ENCODE peak calls at places on chromosomes 3 and 15, in six cellular contexts. One of them, this sample, is unnamed.
A peak's percentile ranks its signal among the peaks of the same experiment; 100 is the strongest.

GRCh38 chr3:58722526-58722925 is 56.0 kb upstream of the FAM3D start:
- DNase-seq in progenitor cell of endocrine pancreas: no peak
- DNase-seq in hepatocyte: peak; percentile 35
- DNase-seq in left lung: no peak
- DNase-seq in vagina: no peak
- DNase-seq in AG10803: no peak
- DNase-seq in this sample: no peak

GRCh38 chr3:98587654-98588532 is 5.5 kb downstream of the CPOX start:
- DNase-seq in progenitor cell of endocrine pancreas: no peak
- DNase-seq in hepatocyte: no peak
- DNase-seq in left lung: no peak
- DNase-seq in vagina: no peak
- DNase-seq in AG10803: peak; percentile 42
- DNase-seq in this sample: no peak

GRCh38 chr15:40104865-40105516 is 3.7 kb downstream of the BMF start:
- DNase-seq in progenitor cell of endocrine pancreas: peak; percentile 84
- DNase-seq in hepatocyte: peak; percentile 95
- DNase-seq in left lung: peak; percentile 88
- DNase-seq in vagina: no peak
- DNase-seq in AG10803: peak; percentile 73
- DNase-seq in this sample: peak; percentile 97

GRCh38 chr15:64209680-64210334 is 47.0 kb upstream of the PPIB start:
- DNase-seq in progenitor cell of endocrine pancreas: no peak
- DNase-seq in hepatocyte: peak; percentile 28
- DNase-seq in left lung: no peak
- DNase-seq in vagina: no peak
- DNase-seq in AG10803: peak; percentile 39
- DNase-seq in this sample: no peak

GRCh38 chr3:106711650-106712049 is 665.6 kb upstream of the CCDC54 start:
- DNase-seq in progenitor cell of endocrine pancreas: no peak
- DNase-seq in hepatocyte: no peak
- DNase-seq in left lung: no peak
- DNase-seq in vagina: no peak
- DNase-seq in AG10803: peak; percentile 67
- DNase-seq in this sample: no peak

GRCh38 chr15:46808834-46809233 is 908.5 kb upstream of the SEMA6D start:
- DNase-seq in progenitor cell of endocrine pancreas: no peak
- DNase-seq in hepatocyte: no peak
- DNase-seq in left lung: no peak
- DNase-seq in vagina: no peak
- DNase-seq in AG10803: no peak
- DNase-seq in this sample: no peak

GRCh38 chr3:51997935-51998596 is 2.4 kb upstream of the RPL29 start:
- DNase-seq in progenitor cell of endocrine pancreas: no peak
- DNase-seq in hepatocyte: peak; percentile 63
- DNase-seq in left lung: no peak
- DNase-seq in vagina: no peak
- DNase-seq in AG10803: no peak
- DNase-seq in this sample: no peak

GRCh38 chr15:66649235-66649984 is 52.6 kb upstream of the SMAD6 start:
- DNase-seq in progenitor cell of endocrine pancreas: no peak
- DNase-seq in hepatocyte: no peak
- DNase-seq in left lung: no peak
- DNase-seq in vagina: no peak
- DNase-seq in AG10803: no peak
- DNase-seq in this sample: no peak

GRCh38 chr3:16094644-16095272 is 79.7 kb upstream of the GALNT15 start:
- DNase-seq in progenitor cell of endocrine pancreas: no peak
- DNase-seq in hepatocyte: no peak
- DNase-seq in left lung: no peak
- DNase-seq in vagina: no peak
- DNase-seq in AG10803: no peak
- DNase-seq in this sample: no peak

GRCh38 chr15:67766963-67767362 is 58.3 kb upstream of the SKOR1 start:
- DNase-seq in progenitor cell of endocrine pancreas: no peak
- DNase-seq in hepatocyte: no peak
- DNase-seq in left lung: no peak
- DNase-seq in vagina: no peak
- DNase-seq in AG10803: no peak
- DNase-seq in this sample: no peak

GRCh38 chr15:48493084-48493762 is 152.3 kb downstream of the FBN1 start:
- DNase-seq in progenitor cell of endocrine pancreas: no peak
- DNase-seq in hepatocyte: no peak
- DNase-seq in left lung: no peak
- DNase-seq in vagina: no peak
- DNase-seq in AG10803: peak; percentile 98
- DNase-seq in this sample: no peak

GRCh38 chr3:64921666-64922065 is 233.9 kb upstream of the ADAMTS9 start:
- DNase-seq in progenitor cell of endocrine pancreas: no peak
- DNase-seq in hepatocyte: no peak
- DNase-seq in left lung: no peak
- DNase-seq in vagina: no peak
- DNase-seq in AG10803: peak; percentile 3
- DNase-seq in this sample: no peak

GRCh38 chr3:12993623-12994356 is 79.4 kb downstream of the IQSEC1 start:
- DNase-seq in progenitor cell of endocrine pancreas: peak; percentile 38
- DNase-seq in hepatocyte: peak; percentile 66
- DNase-seq in left lung: no peak
- DNase-seq in vagina: no peak
- DNase-seq in AG10803: no peak
- DNase-seq in this sample: no peak

GRCh38 chr3:185318136-185318535 is 44.8 kb upstream of the MAP3K13 start:
- DNase-seq in progenitor cell of endocrine pancreas: no peak
- DNase-seq in hepatocyte: no peak
- DNase-seq in left lung: no peak
- DNase-seq in vagina: no peak
- DNase-seq in AG10803: peak; percentile 24
- DNase-seq in this sample: no peak

GRCh38 chr3:196868297-196868661 is 559 bp downstream of the SENP5 start:
- DNase-seq in progenitor cell of endocrine pancreas: peak; percentile 24
- DNase-seq in hepatocyte: peak; percentile 63
- DNase-seq in left lung: peak; percentile 36
- DNase-seq in vagina: no peak
- DNase-seq in AG10803: peak; percentile 9
- DNase-seq in this sample: no peak

GRCh38 chr3:43273429-43273828 is 12.9 kb upstream of the SNRK start:
- DNase-seq in progenitor cell of endocrine pancreas: no peak
- DNase-seq in hepatocyte: no peak
- DNase-seq in left lung: no peak
- DNase-seq in vagina: no peak
- DNase-seq in AG10803: no peak
- DNase-seq in this sample: no peak

GRCh38 chr3:187291001-187291511 is 481 bp downstream of the MASP1 start:
- DNase-seq in progenitor cell of endocrine pancreas: no peak
- DNase-seq in hepatocyte: peak; percentile 47
- DNase-seq in left lung: no peak
- DNase-seq in vagina: no peak
- DNase-seq in AG10803: peak; percentile 85
- DNase-seq in this sample: no peak
- TF ChIP-seq CTCF in progenitor cell of endocrine pancreas: no peak
- TF ChIP-seq CTCF in hepatocyte: no peak
- TF ChIP-seq CTCF in left lung: no peak
- TF ChIP-seq CTCF in vagina: no peak
- TF ChIP-seq CTCF in AG10803: no peak
- TF ChIP-seq CTCF in this sample: no peak

GRCh38 chr15:74809242-74809641 is 3.4 kb upstream of the LMAN1L start:
- DNase-seq in progenitor cell of endocrine pancreas: no peak
- DNase-seq in hepatocyte: no peak
- DNase-seq in left lung: no peak
- DNase-seq in vagina: no peak
- DNase-seq in AG10803: no peak
- DNase-seq in this sample: no peak
- TF ChIP-seq CTCF in progenitor cell of endocrine pancreas: no peak
- TF ChIP-seq CTCF in hepatocyte: no peak
- TF ChIP-seq CTCF in left lung: no peak
- TF ChIP-seq CTCF in vagina: no peak
- TF ChIP-seq CTCF in AG10803: no peak
- TF ChIP-seq CTCF in this sample: no peak

DNA sequence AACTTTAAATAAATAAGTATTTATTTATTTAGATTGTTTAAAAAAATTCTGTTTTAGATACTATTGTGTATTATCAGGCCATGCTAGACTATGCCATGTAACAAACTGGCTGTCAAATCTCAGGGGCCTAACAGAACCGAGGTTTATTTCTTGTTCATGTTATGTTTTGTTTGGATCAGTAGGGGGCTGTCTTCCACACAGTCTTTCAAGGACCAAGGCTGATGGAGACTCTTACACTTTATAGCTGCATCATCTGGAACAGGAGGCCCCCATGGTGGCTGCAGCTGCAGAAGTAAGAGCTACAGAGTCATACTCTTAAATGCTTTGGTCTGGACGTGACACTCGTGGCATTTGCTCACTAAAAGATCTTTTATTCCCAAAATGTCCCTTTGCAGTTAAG is 33.0 kb upstream of the ARL14 start:
- DNase-seq in progenitor cell of endocrine pancreas: no peak
- DNase-seq in hepatocyte: peak; percentile 16
- DNase-seq in left lung: no peak
- DNase-seq in vagina: no peak
- DNase-seq in AG10803: no peak
- DNase-seq in this sample: no peak
- TF ChIP-seq CTCF in progenitor cell of endocrine pancreas: peak; percentile 43
- TF ChIP-seq CTCF in hepatocyte: peak; percentile 9
- TF ChIP-seq CTCF in left lung: no peak
- TF ChIP-seq CTCF in vagina: no peak
- TF ChIP-seq CTCF in AG10803: no peak
- TF ChIP-seq CTCF in this sample: no peak

GRCh38 chr15:32028921-32029320 is 1.4 kb upstream of the CHRNA7 start:
- DNase-seq in progenitor cell of endocrine pancreas: no peak
- DNase-seq in hepatocyte: no peak
- DNase-seq in left lung: no peak
- DNase-seq in vagina: no peak
- DNase-seq in AG10803: no peak
- DNase-seq in this sample: no peak

GRCh38 chr15:32030795-32031194 is 480 bp downstream of the CHRNA7 start:
- DNase-seq in progenitor cell of endocrine pancreas: no peak
- DNase-seq in hepatocyte: peak; percentile 26
- DNase-seq in left lung: no peak
- DNase-seq in vagina: no peak
- DNase-seq in AG10803: no peak
- DNase-seq in this sample: no peak

GRCh38 chr15:32029409-32029861 is 880 bp upstream of the CHRNA7 start:
- DNase-seq in progenitor cell of endocrine pancreas: peak; percentile 36
- DNase-seq in hepatocyte: peak; percentile 74
- DNase-seq in left lung: no peak
- DNase-seq in vagina: no peak
- DNase-seq in AG10803: no peak
- DNase-seq in this sample: peak; percentile 26

GRCh38 chr15:32033186-32033890 is 3.0 kb downstream of the CHRNA7 start:
- DNase-seq in progenitor cell of endocrine pancreas: no peak
- DNase-seq in hepatocyte: no peak
- DNase-seq in left lung: no peak
- DNase-seq in vagina: no peak
- DNase-seq in AG10803: no peak
- DNase-seq in this sample: no peak

DNA sequence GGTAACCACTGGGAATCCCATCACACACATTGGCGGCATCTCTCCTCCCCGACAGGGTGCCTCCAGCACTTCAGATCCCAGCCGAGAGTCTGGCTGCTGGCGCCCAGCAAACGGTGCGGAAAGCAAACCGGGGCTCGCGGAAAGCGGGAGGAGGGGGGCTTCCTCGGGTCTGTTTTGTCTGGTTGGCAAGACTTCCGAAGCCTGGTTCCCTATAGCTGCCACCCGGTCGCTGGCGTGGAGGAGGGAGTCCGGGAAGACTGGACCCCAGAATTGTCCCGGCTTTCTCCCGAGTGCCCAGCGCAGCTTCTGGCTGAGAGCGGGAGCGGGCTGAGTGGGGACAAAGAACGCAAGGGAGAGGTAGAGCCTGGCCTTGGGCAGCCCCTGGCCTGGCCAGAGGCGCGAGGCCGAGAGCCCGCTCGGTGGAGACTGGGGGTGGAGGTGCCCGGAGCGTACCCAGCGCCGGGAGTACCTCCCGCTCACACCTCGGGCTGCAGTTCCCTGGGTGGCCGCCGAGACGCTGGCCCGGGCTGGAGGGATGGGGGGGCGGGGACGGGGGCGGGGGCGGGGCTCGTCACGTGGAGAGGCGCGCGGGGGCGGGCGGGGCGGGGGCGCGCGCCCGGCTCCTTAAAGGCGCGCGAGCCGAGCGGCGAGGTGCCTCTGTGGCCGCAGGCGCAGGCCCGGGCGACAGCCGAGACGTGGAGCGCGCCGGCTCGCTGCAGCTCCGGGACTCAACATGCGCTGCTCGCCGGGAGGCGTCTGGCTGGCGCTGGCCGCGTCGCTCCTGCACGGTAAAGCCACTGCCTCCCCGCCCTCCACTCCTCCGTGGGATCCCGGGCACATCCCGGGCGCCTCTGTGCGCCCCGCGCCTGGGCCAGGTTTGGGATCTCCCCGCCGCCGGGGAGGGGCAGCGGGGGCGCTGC is at the start of gene CHRNA7:
- DNase-seq in progenitor cell of endocrine pancreas: peak; percentile 75
- DNase-seq in hepatocyte: peak; percentile 88
- DNase-seq in left lung: peak; percentile 47
- DNase-seq in vagina: no peak
- DNase-seq in AG10803: peak; percentile 3
- DNase-seq in this sample: peak; percentile 78
- TF ChIP-seq CTCF in progenitor cell of endocrine pancreas: peak; percentile 41
- TF ChIP-seq CTCF in hepatocyte: peak; percentile 29
- TF ChIP-seq CTCF in left lung: no peak
- TF ChIP-seq CTCF in vagina: no peak
- TF ChIP-seq CTCF in AG10803: no peak
- TF ChIP-seq CTCF in this sample: peak; percentile 27

GRCh38 chr3:4885322-4885721 is 93.9 kb upstream of the BHLHE40 start:
- DNase-seq in progenitor cell of endocrine pancreas: no peak
- DNase-seq in hepatocyte: no peak
- DNase-seq in left lung: no peak
- DNase-seq in vagina: no peak
- DNase-seq in AG10803: peak; percentile 34
- DNase-seq in this sample: no peak
- TF ChIP-seq CTCF in progenitor cell of endocrine pancreas: no peak
- TF ChIP-seq CTCF in hepatocyte: no peak
- TF ChIP-seq CTCF in left lung: no peak
- TF ChIP-seq CTCF in vagina: no peak
- TF ChIP-seq CTCF in AG10803: no peak
- TF ChIP-seq CTCF in this sample: no peak

This sample was measured in mesothelial cell of epicardium.